ENCODE peak calls at places on chromosomes 11 and 22, in five cellular contexts. T is GM23338, N is fibroblast of lung, Q is hepatocyte, A is neural progenitor cell. M is an unnamed sample.

GRCh38 chr22:35326854-35327562 is 27.3 kb downstream of the TOM1 start:
- DNase-seq in A (no peak), T (no peak), N (no peak), Q (no peak), M (no peak)

GRCh38 chr11:133669371-133670046 is 137.2 kb upstream of the OPCML start:
- DNase-seq in A (peak; percentile 28), Q (no peak), N (no peak), T (peak; percentile 53), M (no peak)

GRCh38 chr11:112163875-112164521 is at the start of gene IL18:
- DNase-seq in T (peak; percentile 69), N (no peak), Q (peak; percentile 45), A (peak; percentile 46), M (peak; percentile 81)

GRCh38 chr11:91104237-91104636 is 881.4 kb upstream of the CHORDC1 start:
- DNase-seq in N (peak; percentile 84), T (no peak), Q (peak; percentile 9), A (no peak), M (peak; percentile 14)

GRCh38 chr22:21755855-21756284 is 20.3 kb upstream of the YPEL1 start:
- DNase-seq in A (no peak), T (no peak), Q (no peak), N (peak; percentile 65), M (peak; percentile 97)

GRCh38 chr22:21945453-21946261 is 7.0 kb downstream of the PPM1F start:
- DNase-seq in Q (no peak), T (no peak), A (no peak), N (no peak), M (no peak)

GRCh38 chr22:41739576-41739975 is 40.3 kb downstream of the MEI1 start:
- DNase-seq in T (no peak), A (no peak), N (no peak), Q (no peak), M (no peak)

GRCh38 chr11:130611791-130612251 is 163.4 kb downstream of the ADAMTS15 start:
- DNase-seq in Q (no peak), T (no peak), A (no peak), N (peak; percentile 70), M (peak; percentile 93)

GRCh38 chr11:2777396-2777795 is 77.6 kb upstream of the KCNQ1OT1 start:
- DNase-seq in A (no peak), T (no peak), Q (peak; percentile 17), N (no peak), M (peak; percentile 42)

GRCh38 chr11:130653838-130654601 is 205.6 kb downstream of the ADAMTS15 start:
- DNase-seq in A (no peak), Q (no peak), N (peak; percentile 65), T (peak; percentile 14), M (peak; percentile 72)

GRCh38 chr22:42895087-42895486 is 38.0 kb upstream of the ARFGAP3 start:
- DNase-seq in N (no peak), A (no peak), T (no peak), Q (no peak), M (no peak)

GRCh38 chr22:40273319-40273718 is 73.0 kb upstream of the ADSL start:
- DNase-seq in N (no peak), A (no peak), Q (no peak), T (no peak), M (no peak)
- H3K4me1 ChIP-seq in N (peaks cover 4% of the 10 kb centered on the region), A (no peaks in the 10 kb centered on the region), Q (peaks cover 20% of the 10 kb centered on the region), T (no peaks in the 10 kb centered on the region), M (peaks cover 19% of the 10 kb centered on the region)

DNA sequence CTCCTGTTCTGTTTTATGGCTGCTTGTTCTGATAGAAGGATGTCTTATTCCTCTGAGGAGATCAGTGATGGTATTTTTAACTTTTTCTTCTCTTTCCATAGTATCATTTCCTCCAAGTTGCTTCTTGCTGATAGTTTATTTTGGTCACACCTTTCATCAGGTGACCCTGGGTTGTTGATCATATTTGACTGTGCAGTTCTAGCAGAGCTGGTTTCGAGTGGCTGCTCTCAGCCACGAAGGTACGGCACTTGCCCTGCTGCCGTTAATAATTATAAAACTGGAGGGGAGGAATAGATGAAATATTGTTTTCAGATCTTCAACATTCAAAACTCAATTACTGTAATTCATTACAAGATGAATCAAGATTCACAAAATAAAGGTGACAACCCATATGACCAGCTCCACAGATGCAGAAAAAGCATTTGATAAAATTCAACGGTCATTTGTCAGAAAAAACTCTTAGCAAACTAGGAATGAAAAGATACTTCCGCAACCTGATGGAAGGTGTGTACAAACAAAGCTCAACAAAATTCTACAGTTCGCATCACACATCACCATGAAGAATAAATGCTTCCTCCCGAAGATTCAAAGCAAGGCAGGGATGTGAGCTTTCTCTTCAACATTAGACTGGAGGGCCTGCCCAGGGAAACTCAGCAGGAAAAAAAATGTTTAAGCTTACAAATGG is 59.2 kb upstream of the RTL6 start:
- DNase-seq in T (no peak), A (no peak), N (no peak), Q (no peak), M (no peak)
- TF ChIP-seq EZH2 in T (no peak), A (no peak), N (no peak), Q (no peak), M (no peak)

DNA sequence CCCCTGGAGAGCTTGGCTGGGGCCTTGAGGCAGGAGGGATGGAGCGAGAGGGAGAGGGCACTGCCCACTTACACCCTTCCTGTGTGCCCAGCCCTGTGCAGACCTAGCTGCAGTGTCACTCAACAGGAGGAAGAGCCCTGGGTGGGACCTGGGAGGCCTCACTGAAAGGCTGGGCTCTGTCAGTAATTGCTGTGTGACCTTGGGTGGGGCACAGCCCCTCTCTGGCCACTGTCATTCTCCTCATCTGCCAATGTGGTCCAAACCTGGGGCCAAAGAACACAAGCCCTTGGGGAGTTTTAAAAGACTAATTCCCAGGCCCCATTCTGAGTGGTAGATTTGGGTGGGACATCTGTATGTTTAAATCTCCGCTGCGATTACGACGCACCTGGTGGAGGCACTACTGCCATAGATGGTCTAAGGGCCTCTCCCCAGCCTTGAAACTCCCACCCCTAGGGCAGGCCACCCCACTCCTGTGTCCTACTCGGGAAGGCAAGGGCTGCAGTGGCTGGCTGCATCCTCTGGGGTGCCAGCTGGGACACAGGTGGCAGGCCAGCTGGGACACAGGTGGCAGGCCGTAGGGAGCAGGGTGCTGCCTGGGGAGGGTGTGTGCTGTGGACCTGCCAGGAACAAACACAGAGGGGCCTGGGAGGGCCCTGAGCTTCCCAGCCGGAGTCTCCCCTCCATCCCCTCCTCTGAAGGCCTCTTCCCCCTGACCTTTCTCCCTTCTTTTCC is 12.3 kb upstream of the SOX10 start:
- DNase-seq in T (no peak), Q (no peak), A (no peak), N (no peak), M (no peak)
- H3K4me2 ChIP-seq in T (no peak overlapping the region), Q (no peak overlapping the region), A (no peak overlapping the region), N (no peak overlapping the region), M (no peak overlapping the region)

DNA sequence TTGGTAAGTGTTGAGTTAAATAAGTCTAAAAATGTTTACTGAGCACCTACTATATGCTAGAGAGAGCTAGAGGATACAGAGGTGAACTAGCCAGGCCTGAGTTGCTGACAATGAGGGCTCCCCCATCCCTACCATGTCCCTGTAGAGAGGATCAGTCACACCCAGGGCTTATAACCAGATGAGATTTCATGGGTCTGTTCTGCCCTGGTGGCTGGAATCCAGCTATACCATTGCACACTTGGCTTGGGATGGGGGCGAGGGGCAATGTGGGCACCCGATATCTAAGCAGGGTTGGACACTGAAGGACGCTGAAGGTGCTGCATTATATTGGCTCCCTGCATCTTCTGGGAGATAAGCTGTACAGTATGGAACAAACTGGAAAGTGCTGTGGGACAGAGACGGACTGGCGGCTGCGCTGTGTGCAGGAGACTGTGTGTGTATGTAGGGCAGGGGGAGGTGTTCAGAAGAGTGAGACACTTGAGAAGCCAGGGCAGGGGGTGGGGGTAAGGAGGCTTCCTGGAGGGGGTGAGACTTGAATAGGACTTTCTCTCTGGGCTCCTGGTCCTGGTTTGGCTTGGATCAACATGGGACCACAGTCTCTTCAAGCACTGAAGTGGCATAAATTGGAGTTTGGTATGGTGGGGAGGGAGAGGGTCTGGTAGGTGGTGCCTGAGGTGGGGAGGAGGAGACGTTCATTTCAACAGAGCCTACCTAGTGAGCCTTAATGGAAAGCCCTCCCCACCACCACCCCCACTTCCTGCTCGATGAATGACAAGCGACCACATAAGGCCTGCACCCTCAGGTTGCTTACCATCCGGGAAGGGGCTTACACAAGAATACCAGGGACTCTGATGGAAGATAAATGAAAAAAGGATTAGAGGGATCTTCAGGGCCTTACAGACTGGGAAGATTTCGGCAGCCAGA is 1.8 kb downstream of the CD82 start:
- DNase-seq in A (no peak), N (no peak), T (no peak), Q (no peak), M (no peak)
- H3K4me1 ChIP-seq in A (peaks cover 20% of the 10 kb centered on the region), N (peaks cover 35% of the 10 kb centered on the region), T (peaks cover 22% of the 10 kb centered on the region), Q (peaks cover 31% of the 10 kb centered on the region), M (peaks cover 28% of the 10 kb centered on the region)

GRCh38 chr11:77104727-77105126 is 2.1 kb downstream of the OMP start:
- DNase-seq in A (no peak), N (no peak), T (no peak), Q (no peak), M (peak; percentile 46)

GRCh38 chr11:77101043-77101537 is 1.6 kb upstream of the OMP start:
- DNase-seq in T (peak; percentile 74), A (peak; percentile 40), Q (no peak), N (no peak), M (peak; percentile 65)

GRCh38 chr11:77100166-77101042 is 2.2 kb upstream of the OMP start:
- DNase-seq in N (no peak), T (no peak), Q (no peak), A (no peak), M (no peak)

GRCh38 chr11:77102246-77103210 is at the start of gene OMP:
- DNase-seq in N (no peak), T (no peak), A (no peak), Q (no peak), M (no peak)

GRCh38 chr11:77103319-77103718 is 679 bp downstream of the OMP start:
- DNase-seq in A (no peak), Q (no peak), N (no peak), T (no peak), M (no peak)
- TF ChIP-seq EZH2 in A (no peak), Q (no peak), N (no peak), T (no peak), M (no peak)

GRCh38 chr11:95494856-95495255 is 263.9 kb upstream of the SESN3 start:
- DNase-seq in Q (no peak), N (no peak), T (no peak), A (no peak), M (no peak)
- H3K4me2 ChIP-seq in Q (no peak overlapping the region), N (no peak overlapping the region), T (no peak overlapping the region), A (no peak overlapping the region), M (no peak overlapping the region)

GRCh38 chr11:60989108-60989650 is 17.7 kb downstream of the CD6 start:
- DNase-seq in Q (no peak), T (no peak), N (no peak), A (no peak), M (no peak)

GRCh38 chr11:60993611-60994010 is 22.1 kb downstream of the CD6 start:
- DNase-seq in Q (no peak), N (no peak), A (no peak), T (no peak), M (no peak)

GRCh38 chr11:60988658-60989057 is 17.2 kb downstream of the CD6 start:
- DNase-seq in T (no peak), Q (no peak), A (no peak), N (no peak), M (no peak)

GRCh38 chr11:60992842-60993409 is 21.4 kb downstream of the CD6 start:
- DNase-seq in T (no peak), Q (peak; percentile 30), N (no peak), A (no peak), M (no peak)

GRCh38 chr11:60991457-60991856 is 20.0 kb downstream of the CD6 start:
- DNase-seq in Q (no peak), T (no peak), N (no peak), A (no peak), M (no peak)
- H3K4me1 ChIP-seq in Q (no peaks in the 10 kb centered on the region), T (no peaks in the 10 kb centered on the region), N (no peaks in the 10 kb centered on the region), A (peaks cover 4% of the 10 kb centered on the region), M (peaks cover under 1% of the 10 kb centered on the region)

GRCh38 chr22:47862394-47862793 is 1099.9 kb downstream of the TBC1D22A start:
- DNase-seq in Q (no peak), T (no peak), N (no peak), A (no peak), M (no peak)
- TF ChIP-seq EZH2 in Q (no peak), T (no peak), N (no peak), A (no peak), M (no peak)

GRCh38 chr11:26677566-26677965 is 44.3 kb downstream of the SLC5A12 start:
- DNase-seq in A (no peak), N (no peak), Q (no peak), T (no peak), M (no peak)
- H3K4me2 ChIP-seq in A (no peak overlapping the region), N (no peak overlapping the region), Q (no peak overlapping the region), T (no peak overlapping the region), M (no peak overlapping the region)